ENCODE peak calls at places on chromosome 21, in four cellular contexts. M is tibial artery, S is heart left ventricle, L is cardiac muscle cell. U is an unnamed sample. For H3K4me1, the result is how much of the 10 kb centered on the place peaks cover.

GRCh38 chr21:39484711-39485264 is 33.0 kb downstream of the SH3BGR start:
- DNase-seq in M (no peak), L (no peak), S (no peak), U (no peak)

GRCh38 chr21:36709030-36709867 is 10.3 kb downstream of the SIM2 start:
- DNase-seq in M (no peak), S (peak), L (no peak), U (no peak)

GRCh38 chr21:37424987-37425386 is 58.4 kb downstream of the DYRK1A start:
- DNase-seq in L (no peak), M (no peak), S (no peak), U (no peak)

GRCh38 chr21:36171741-36172331 is 15.2 kb downstream of the DOP1B start:
- DNase-seq in L (no peak), S (peak), M (no peak), U (no peak)

GRCh38 chr21:38645282-38645681 is 147.0 kb upstream of the ERG start:
- DNase-seq in L (no peak), S (no peak), M (no peak), U (no peak)

GRCh38 chr21:43771199-43771675 is 4.9 kb downstream of the CSTB start:
- DNase-seq in L (no peak), M (no peak), S (no peak), U (no peak)

GRCh38 chr21:38679531-38679930 is 126.2 kb upstream of the ETS2 start:
- DNase-seq in M (no peak), L (no peak), S (no peak), U (no peak)

GRCh38 chr21:31172328-31172727 is 134.1 kb upstream of the KRTAP19-8 start:
- DNase-seq in M (no peak), S (no peak), L (peak), U (no peak)

GRCh38 chr21:39114871-39115658 is 68.2 kb downstream of the PSMG1 start:
- DNase-seq in S (no peak), L (no peak), M (no peak), U (no peak)

GRCh38 chr21:43866233-43866632 is 1.2 kb downstream of the AGPAT3 start:
- DNase-seq in L (peak), S (peak), M (no peak), U (no peak)

DNA sequence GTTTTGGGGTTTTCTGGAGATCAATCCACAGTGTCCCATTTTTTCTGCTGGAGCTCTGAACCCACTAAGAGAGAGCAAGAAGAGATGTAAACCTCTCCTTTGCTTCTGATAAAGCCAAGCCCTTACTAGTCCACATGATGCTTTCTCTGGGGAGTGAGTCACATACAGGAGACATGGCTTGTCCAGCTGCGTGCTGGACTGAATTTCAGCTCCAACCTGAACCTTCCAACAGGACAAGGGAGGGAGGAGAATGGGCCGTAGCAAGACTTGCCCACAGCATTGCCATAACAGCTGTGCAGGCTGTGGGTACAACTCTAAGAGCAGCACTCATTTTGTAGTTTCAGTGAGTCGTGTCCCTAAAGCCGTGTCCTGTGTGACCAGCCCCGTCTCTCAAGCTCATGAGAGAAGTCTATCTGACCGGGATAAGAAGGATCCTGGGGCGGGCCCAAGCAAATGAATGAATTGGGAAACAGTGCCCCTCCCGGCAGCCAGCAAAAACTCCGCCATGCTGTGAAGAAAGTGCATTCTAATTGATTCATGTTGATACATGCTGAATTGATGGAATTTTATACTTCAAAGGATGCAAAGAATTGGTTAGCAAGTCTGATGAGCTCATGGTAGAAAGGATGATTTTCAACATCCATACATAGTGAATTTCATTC is 195.2 kb downstream of the GABPA start:
- DNase-seq in L (no peak), S (no peak), M (peak), U (no peak)
- TF ChIP-seq CTCF in L (peak), S (no peak), M (peak), U (no peak)

GRCh38 chr21:16193758-16194606 is 464.2 kb downstream of the USP25 start:
- DNase-seq in L (peak), M (peak), S (peak), U (peak)

GRCh38 chr21:16195896-16196443 is 466.2 kb downstream of the USP25 start:
- DNase-seq in L (no peak), M (no peak), S (no peak), U (no peak)

GRCh38 chr21:16195476-16195875 is 465.7 kb downstream of the USP25 start:
- DNase-seq in S (no peak), M (no peak), L (no peak), U (no peak)

GRCh38 chr21:16196521-16197208 is 466.9 kb downstream of the USP25 start:
- DNase-seq in L (no peak), M (no peak), S (no peak), U (no peak)

DNA sequence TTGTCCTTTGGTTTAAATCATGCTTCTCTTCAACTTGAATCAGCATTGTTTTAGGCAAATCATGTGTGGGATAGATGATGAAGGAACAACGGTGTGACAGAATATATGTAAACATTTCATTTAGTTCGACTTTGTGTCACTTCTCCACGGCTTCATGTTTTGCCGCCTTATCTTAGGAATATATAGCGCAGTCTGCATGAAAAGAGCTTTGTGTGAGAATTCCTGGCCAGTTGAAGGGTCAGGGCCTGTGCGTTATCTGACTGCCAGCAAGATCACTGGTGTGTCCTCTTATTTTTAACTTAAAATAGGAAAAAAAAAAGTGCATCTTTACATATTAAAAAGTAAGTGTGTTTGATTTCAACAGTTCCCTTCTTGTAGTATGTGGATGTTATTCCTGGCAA is 465.1 kb downstream of the USP25 start:
- DNase-seq in L (peak), M (no peak), S (peak), U (no peak)
- H3K4me3 ChIP-seq in L (peak), M (peak), S (peak), U (peak)

GRCh38 chr21:32535616-32536015 is 49.7 kb downstream of the TCP10L start:
- DNase-seq in S (no peak), L (no peak), M (no peak), U (no peak)
- H3K4me1 ChIP-seq in S (under half), L (under half), M (under half), U (under half)

DNA sequence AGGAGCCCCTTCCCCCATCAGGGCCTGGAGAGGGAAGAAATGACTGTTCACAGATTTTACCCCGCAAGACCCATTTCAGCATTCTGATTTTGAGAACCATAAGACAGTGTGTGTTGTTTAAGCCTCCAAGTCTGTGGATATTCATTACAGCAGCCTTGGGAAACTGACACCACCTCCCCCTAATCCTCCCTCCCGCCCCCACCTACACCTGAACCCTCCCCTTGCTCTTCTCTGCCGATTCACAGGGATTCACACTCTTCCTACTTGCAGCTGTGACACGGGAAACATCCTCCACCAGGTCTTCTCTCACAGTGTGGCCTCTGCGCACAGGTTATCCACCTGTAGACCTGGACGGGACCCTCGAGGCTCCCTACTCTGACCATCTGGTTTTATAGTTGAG is 50.1 kb downstream of the RIPK4 start:
- DNase-seq in S (no peak), L (no peak), M (no peak), U (no peak)
- TF ChIP-seq CTCF in S (no peak), L (no peak), M (no peak), U (no peak)

GRCh38 chr21:16426936-16427335 is 697.2 kb downstream of the USP25 start:
- DNase-seq in S (no peak), L (no peak), M (no peak), U (no peak)
- H3K4me3 ChIP-seq in S (no peak), L (no peak), M (no peak), U (no peak)

GRCh38 chr21:45410865-45411809 is 6.2 kb downstream of the COL18A1 start:
- DNase-seq in M (no peak), L (peak), S (peak), U (no peak)
- H3K4me1 ChIP-seq in M (under half), L (half or more), S (under half), U (under half)

DNA sequence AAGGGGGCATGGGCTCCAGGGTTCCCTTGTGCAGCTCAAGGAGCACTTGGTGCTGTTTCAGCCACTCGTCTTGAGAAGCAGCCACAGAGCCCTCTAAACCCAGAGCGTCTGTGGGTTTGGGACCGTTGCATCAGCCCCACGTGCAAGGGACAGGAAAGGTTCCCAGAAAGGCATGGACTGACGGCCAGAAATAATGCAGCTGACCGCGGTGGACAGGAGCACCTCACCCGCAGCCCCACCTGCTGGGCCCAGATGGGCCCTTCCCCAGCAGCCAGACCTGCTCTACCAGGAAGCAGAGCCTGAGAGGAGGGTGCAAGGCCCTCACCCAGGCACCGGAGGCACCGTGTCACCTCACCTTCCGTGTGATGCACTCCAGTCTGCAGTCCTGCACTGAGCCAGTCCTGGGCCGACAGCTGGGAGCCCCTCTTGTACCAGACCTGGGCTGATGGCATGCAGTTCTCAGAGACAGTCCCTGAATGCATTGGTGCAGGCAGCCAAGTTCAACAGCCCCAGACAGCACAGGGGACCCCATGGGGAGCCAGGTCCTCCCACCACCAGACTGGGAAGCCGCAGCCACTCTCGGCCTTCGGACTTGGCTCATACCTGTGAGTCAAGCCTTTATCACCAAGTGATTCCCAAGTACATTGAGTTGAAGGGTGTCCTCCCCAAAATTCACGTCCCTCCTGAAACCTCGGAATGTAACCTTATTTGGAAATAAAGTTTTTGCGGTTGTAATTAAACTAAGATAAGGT is 4.8 kb upstream of the TFF3 start:
- DNase-seq in S (no peak), L (no peak), M (no peak), U (no peak)
- TF ChIP-seq CTCF in S (no peak), L (no peak), M (no peak), U (no peak)

GRCh38 chr21:33974513-33975468 is 59.2 kb upstream of the ATP5PO start:
- DNase-seq in L (no peak), M (no peak), S (no peak), U (no peak)
- H3K4me3 ChIP-seq in L (no peak), M (no peak), S (no peak), U (no peak)

U was measured in lower lobe of right lung.